ENCODE peak calls at places on chromosomes 11 and 22, in ten cellular contexts. One of them, this sample, is unnamed.

GRCh38 chr22:24357547-24357946 is 69.9 kb upstream of the ADORA2A start:
- DNase-seq in NCI-H1694 treated with DMSO at 0.1 percent for 48 hours: no peak
- DNase-seq in brain microvascular endothelial cell: no peak
- DNase-seq in stimulated activated CD8-positive, alpha-beta memory T cell treated with anti-CD3 and anti-CD28 coated beads, Interleukin-2, amount 100 ng/mL, for 1 hour: no peak
- DNase-seq in stimulated activated CD4-positive, alpha-beta T cell treated with anti-CD3 and anti-CD28 coated beads, Interleukin-1b, Interleukin-23, amount 100 ng/mL, for 1 hour: no peak
- DNase-seq in EL: peak; percentile 13
- DNase-seq in tibial artery: no peak
- DNase-seq in choroid plexus epithelial cell: no peak
- DNase-seq in non-pigmented ciliary epithelial cell: no peak
- DNase-seq in neuronal stem cell: no peak
- DNase-seq in this sample: no peak

GRCh38 chr11:119519796-119520195 is 96.8 kb upstream of the THY1 start:
- DNase-seq in tibial artery: no peak
- DNase-seq in choroid plexus epithelial cell: no peak
- DNase-seq in non-pigmented ciliary epithelial cell: no peak
- DNase-seq in neuronal stem cell: no peak
- DNase-seq in EL: no peak
- DNase-seq in NCI-H1694 treated with DMSO at 0.1 percent for 48 hours: no peak
- DNase-seq in brain microvascular endothelial cell: no peak
- DNase-seq in stimulated activated CD4-positive, alpha-beta T cell treated with anti-CD3 and anti-CD28 coated beads, Interleukin-1b, Interleukin-23, amount 100 ng/mL, for 1 hour: no peak
- DNase-seq in stimulated activated CD8-positive, alpha-beta memory T cell treated with anti-CD3 and anti-CD28 coated beads, Interleukin-2, amount 100 ng/mL, for 1 hour: no peak
- DNase-seq in this sample: no peak

GRCh38 chr11:59728913-59729312 is 15.3 kb upstream of the OR10V1 start:
- DNase-seq in neuronal stem cell: no peak
- DNase-seq in non-pigmented ciliary epithelial cell: no peak
- DNase-seq in stimulated activated CD4-positive, alpha-beta T cell treated with anti-CD3 and anti-CD28 coated beads, Interleukin-1b, Interleukin-23, amount 100 ng/mL, for 1 hour: no peak
- DNase-seq in tibial artery: no peak
- DNase-seq in EL: peak; percentile 18
- DNase-seq in brain microvascular endothelial cell: no peak
- DNase-seq in stimulated activated CD8-positive, alpha-beta memory T cell treated with anti-CD3 and anti-CD28 coated beads, Interleukin-2, amount 100 ng/mL, for 1 hour: no peak
- DNase-seq in NCI-H1694 treated with DMSO at 0.1 percent for 48 hours: no peak
- DNase-seq in choroid plexus epithelial cell: no peak
- DNase-seq in this sample: no peak

GRCh38 chr11:19849107-19849789 is 136.6 kb downstream of the NAV2 start:
- DNase-seq in stimulated activated CD4-positive, alpha-beta T cell treated with anti-CD3 and anti-CD28 coated beads, Interleukin-1b, Interleukin-23, amount 100 ng/mL, for 1 hour: no peak
- DNase-seq in non-pigmented ciliary epithelial cell: no peak
- DNase-seq in NCI-H1694 treated with DMSO at 0.1 percent for 48 hours: no peak
- DNase-seq in EL: no peak
- DNase-seq in tibial artery: no peak
- DNase-seq in stimulated activated CD8-positive, alpha-beta memory T cell treated with anti-CD3 and anti-CD28 coated beads, Interleukin-2, amount 100 ng/mL, for 1 hour: no peak
- DNase-seq in brain microvascular endothelial cell: no peak
- DNase-seq in neuronal stem cell: no peak
- DNase-seq in choroid plexus epithelial cell: peak; percentile 30
- DNase-seq in this sample: no peak

GRCh38 chr22:31055322-31056159 is 25.6 kb upstream of the SMTN start:
- DNase-seq in stimulated activated CD4-positive, alpha-beta T cell treated with anti-CD3 and anti-CD28 coated beads, Interleukin-1b, Interleukin-23, amount 100 ng/mL, for 1 hour: no peak
- DNase-seq in neuronal stem cell: peak; percentile 26
- DNase-seq in stimulated activated CD8-positive, alpha-beta memory T cell treated with anti-CD3 and anti-CD28 coated beads, Interleukin-2, amount 100 ng/mL, for 1 hour: no peak
- DNase-seq in choroid plexus epithelial cell: peak; percentile 99
- DNase-seq in brain microvascular endothelial cell: peak; percentile 97
- DNase-seq in non-pigmented ciliary epithelial cell: peak; percentile 93
- DNase-seq in tibial artery: peak; percentile 97
- DNase-seq in EL: peak; percentile 99
- DNase-seq in NCI-H1694 treated with DMSO at 0.1 percent for 48 hours: peak; percentile 14
- DNase-seq in this sample: no peak

GRCh38 chr11:103051158-103051801 is 40.7 kb downstream of the DCUN1D5 start:
- DNase-seq in brain microvascular endothelial cell: no peak
- DNase-seq in tibial artery: no peak
- DNase-seq in non-pigmented ciliary epithelial cell: no peak
- DNase-seq in neuronal stem cell: no peak
- DNase-seq in stimulated activated CD4-positive, alpha-beta T cell treated with anti-CD3 and anti-CD28 coated beads, Interleukin-1b, Interleukin-23, amount 100 ng/mL, for 1 hour: no peak
- DNase-seq in EL: peak; percentile 6
- DNase-seq in choroid plexus epithelial cell: no peak
- DNase-seq in NCI-H1694 treated with DMSO at 0.1 percent for 48 hours: no peak
- DNase-seq in stimulated activated CD8-positive, alpha-beta memory T cell treated with anti-CD3 and anti-CD28 coated beads, Interleukin-2, amount 100 ng/mL, for 1 hour: no peak
- DNase-seq in this sample: no peak

GRCh38 chr11:20213790-20214189 is 53.5 kb upstream of the DBX1 start:
- DNase-seq in non-pigmented ciliary epithelial cell: no peak
- DNase-seq in tibial artery: no peak
- DNase-seq in NCI-H1694 treated with DMSO at 0.1 percent for 48 hours: no peak
- DNase-seq in neuronal stem cell: no peak
- DNase-seq in stimulated activated CD4-positive, alpha-beta T cell treated with anti-CD3 and anti-CD28 coated beads, Interleukin-1b, Interleukin-23, amount 100 ng/mL, for 1 hour: no peak
- DNase-seq in choroid plexus epithelial cell: no peak
- DNase-seq in brain microvascular endothelial cell: no peak
- DNase-seq in stimulated activated CD8-positive, alpha-beta memory T cell treated with anti-CD3 and anti-CD28 coated beads, Interleukin-2, amount 100 ng/mL, for 1 hour: no peak
- DNase-seq in EL: no peak
- DNase-seq in this sample: no peak

GRCh38 chr11:34770111-34770510 is 146.1 kb downstream of the APIP start:
- DNase-seq in tibial artery: no peak
- DNase-seq in neuronal stem cell: no peak
- DNase-seq in stimulated activated CD4-positive, alpha-beta T cell treated with anti-CD3 and anti-CD28 coated beads, Interleukin-1b, Interleukin-23, amount 100 ng/mL, for 1 hour: no peak
- DNase-seq in choroid plexus epithelial cell: no peak
- DNase-seq in stimulated activated CD8-positive, alpha-beta memory T cell treated with anti-CD3 and anti-CD28 coated beads, Interleukin-2, amount 100 ng/mL, for 1 hour: no peak
- DNase-seq in NCI-H1694 treated with DMSO at 0.1 percent for 48 hours: no peak
- DNase-seq in brain microvascular endothelial cell: no peak
- DNase-seq in EL: no peak
- DNase-seq in non-pigmented ciliary epithelial cell: no peak
- DNase-seq in this sample: no peak

GRCh38 chr22:35552186-35552842 is 11.7 kb downstream of the RASD2 start:
- DNase-seq in brain microvascular endothelial cell: no peak
- DNase-seq in NCI-H1694 treated with DMSO at 0.1 percent for 48 hours: no peak
- DNase-seq in non-pigmented ciliary epithelial cell: no peak
- DNase-seq in stimulated activated CD4-positive, alpha-beta T cell treated with anti-CD3 and anti-CD28 coated beads, Interleukin-1b, Interleukin-23, amount 100 ng/mL, for 1 hour: peak; percentile 60
- DNase-seq in choroid plexus epithelial cell: peak; percentile 79
- DNase-seq in stimulated activated CD8-positive, alpha-beta memory T cell treated with anti-CD3 and anti-CD28 coated beads, Interleukin-2, amount 100 ng/mL, for 1 hour: peak; percentile 64
- DNase-seq in neuronal stem cell: peak; percentile 60
- DNase-seq in tibial artery: no peak
- DNase-seq in EL: peak; percentile 20
- DNase-seq in this sample: peak; percentile 62

GRCh38 chr11:116309446-116309845 is 463.3 kb downstream of the BUD13 start:
- DNase-seq in EL: no peak
- DNase-seq in stimulated activated CD4-positive, alpha-beta T cell treated with anti-CD3 and anti-CD28 coated beads, Interleukin-1b, Interleukin-23, amount 100 ng/mL, for 1 hour: no peak
- DNase-seq in choroid plexus epithelial cell: no peak
- DNase-seq in stimulated activated CD8-positive, alpha-beta memory T cell treated with anti-CD3 and anti-CD28 coated beads, Interleukin-2, amount 100 ng/mL, for 1 hour: no peak
- DNase-seq in neuronal stem cell: no peak
- DNase-seq in brain microvascular endothelial cell: no peak
- DNase-seq in tibial artery: no peak
- DNase-seq in NCI-H1694 treated with DMSO at 0.1 percent for 48 hours: no peak
- DNase-seq in non-pigmented ciliary epithelial cell: no peak
- DNase-seq in this sample: no peak

GRCh38 chr22:42323971-42324370 is 53.5 kb upstream of the TCF20 start:
- DNase-seq in NCI-H1694 treated with DMSO at 0.1 percent for 48 hours: no peak
- DNase-seq in choroid plexus epithelial cell: no peak
- DNase-seq in brain microvascular endothelial cell: no peak
- DNase-seq in non-pigmented ciliary epithelial cell: no peak
- DNase-seq in EL: no peak
- DNase-seq in stimulated activated CD8-positive, alpha-beta memory T cell treated with anti-CD3 and anti-CD28 coated beads, Interleukin-2, amount 100 ng/mL, for 1 hour: no peak
- DNase-seq in stimulated activated CD4-positive, alpha-beta T cell treated with anti-CD3 and anti-CD28 coated beads, Interleukin-1b, Interleukin-23, amount 100 ng/mL, for 1 hour: no peak
- DNase-seq in tibial artery: no peak
- DNase-seq in neuronal stem cell: no peak
- DNase-seq in this sample: no peak

GRCh38 chr11:44839458-44840084 is 111.1 kb downstream of the TP53I11 start:
- DNase-seq in choroid plexus epithelial cell: no peak
- DNase-seq in brain microvascular endothelial cell: no peak
- DNase-seq in tibial artery: no peak
- DNase-seq in stimulated activated CD8-positive, alpha-beta memory T cell treated with anti-CD3 and anti-CD28 coated beads, Interleukin-2, amount 100 ng/mL, for 1 hour: no peak
- DNase-seq in EL: no peak
- DNase-seq in neuronal stem cell: no peak
- DNase-seq in NCI-H1694 treated with DMSO at 0.1 percent for 48 hours: no peak
- DNase-seq in stimulated activated CD4-positive, alpha-beta T cell treated with anti-CD3 and anti-CD28 coated beads, Interleukin-1b, Interleukin-23, amount 100 ng/mL, for 1 hour: no peak
- DNase-seq in non-pigmented ciliary epithelial cell: no peak
- DNase-seq in this sample: no peak

GRCh38 chr11:69497221-69497787 is 15.8 kb downstream of the LINC01488 start:
- DNase-seq in non-pigmented ciliary epithelial cell: peak; percentile 84
- DNase-seq in stimulated activated CD8-positive, alpha-beta memory T cell treated with anti-CD3 and anti-CD28 coated beads, Interleukin-2, amount 100 ng/mL, for 1 hour: no peak
- DNase-seq in NCI-H1694 treated with DMSO at 0.1 percent for 48 hours: no peak
- DNase-seq in choroid plexus epithelial cell: peak; percentile 93
- DNase-seq in tibial artery: peak; percentile 85
- DNase-seq in neuronal stem cell: peak; percentile 81
- DNase-seq in EL: peak; percentile 99
- DNase-seq in brain microvascular endothelial cell: peak; percentile 96
- DNase-seq in stimulated activated CD4-positive, alpha-beta T cell treated with anti-CD3 and anti-CD28 coated beads, Interleukin-1b, Interleukin-23, amount 100 ng/mL, for 1 hour: no peak
- DNase-seq in this sample: no peak

GRCh38 chr11:86370171-86370570 is 4.5 kb upstream of the CCDC81 start:
- DNase-seq in NCI-H1694 treated with DMSO at 0.1 percent for 48 hours: no peak
- DNase-seq in tibial artery: no peak
- DNase-seq in neuronal stem cell: no peak
- DNase-seq in non-pigmented ciliary epithelial cell: no peak
- DNase-seq in brain microvascular endothelial cell: no peak
- DNase-seq in EL: no peak
- DNase-seq in stimulated activated CD4-positive, alpha-beta T cell treated with anti-CD3 and anti-CD28 coated beads, Interleukin-1b, Interleukin-23, amount 100 ng/mL, for 1 hour: no peak
- DNase-seq in stimulated activated CD8-positive, alpha-beta memory T cell treated with anti-CD3 and anti-CD28 coated beads, Interleukin-2, amount 100 ng/mL, for 1 hour: no peak
- DNase-seq in choroid plexus epithelial cell: no peak
- DNase-seq in this sample: no peak

GRCh38 chr11:26332572-26332915 is 614 bp downstream of the ANO3 start:
- DNase-seq in choroid plexus epithelial cell: peak; percentile 35
- DNase-seq in neuronal stem cell: no peak
- DNase-seq in brain microvascular endothelial cell: no peak
- DNase-seq in tibial artery: no peak
- DNase-seq in stimulated activated CD4-positive, alpha-beta T cell treated with anti-CD3 and anti-CD28 coated beads, Interleukin-1b, Interleukin-23, amount 100 ng/mL, for 1 hour: no peak
- DNase-seq in EL: no peak
- DNase-seq in non-pigmented ciliary epithelial cell: no peak
- DNase-seq in stimulated activated CD8-positive, alpha-beta memory T cell treated with anti-CD3 and anti-CD28 coated beads, Interleukin-2, amount 100 ng/mL, for 1 hour: no peak
- DNase-seq in NCI-H1694 treated with DMSO at 0.1 percent for 48 hours: no peak
- DNase-seq in this sample: no peak

GRCh38 chr11:119345685-119346084 is 820 bp downstream of the MFRP start:
- DNase-seq in stimulated activated CD8-positive, alpha-beta memory T cell treated with anti-CD3 and anti-CD28 coated beads, Interleukin-2, amount 100 ng/mL, for 1 hour: no peak
- DNase-seq in choroid plexus epithelial cell: no peak
- DNase-seq in EL: no peak
- DNase-seq in NCI-H1694 treated with DMSO at 0.1 percent for 48 hours: no peak
- DNase-seq in stimulated activated CD4-positive, alpha-beta T cell treated with anti-CD3 and anti-CD28 coated beads, Interleukin-1b, Interleukin-23, amount 100 ng/mL, for 1 hour: no peak
- DNase-seq in neuronal stem cell: no peak
- DNase-seq in brain microvascular endothelial cell: no peak
- DNase-seq in tibial artery: no peak
- DNase-seq in non-pigmented ciliary epithelial cell: no peak
- DNase-seq in this sample: no peak

GRCh38 chr11:119316729-119317591 is at the start of gene MCAM:
- DNase-seq in brain microvascular endothelial cell: no peak
- DNase-seq in stimulated activated CD4-positive, alpha-beta T cell treated with anti-CD3 and anti-CD28 coated beads, Interleukin-1b, Interleukin-23, amount 100 ng/mL, for 1 hour: no peak
- DNase-seq in EL: peak; percentile 42
- DNase-seq in non-pigmented ciliary epithelial cell: no peak
- DNase-seq in tibial artery: peak; percentile 97
- DNase-seq in neuronal stem cell: no peak
- DNase-seq in stimulated activated CD8-positive, alpha-beta memory T cell treated with anti-CD3 and anti-CD28 coated beads, Interleukin-2, amount 100 ng/mL, for 1 hour: no peak
- DNase-seq in NCI-H1694 treated with DMSO at 0.1 percent for 48 hours: no peak
- DNase-seq in choroid plexus epithelial cell: peak; percentile 41
- DNase-seq in this sample: no peak

GRCh38 chr22:19892249-19892879 is 37.7 kb upstream of the GNB1L start:
- DNase-seq in tibial artery: no peak
- DNase-seq in non-pigmented ciliary epithelial cell: no peak
- DNase-seq in NCI-H1694 treated with DMSO at 0.1 percent for 48 hours: no peak
- DNase-seq in stimulated activated CD8-positive, alpha-beta memory T cell treated with anti-CD3 and anti-CD28 coated beads, Interleukin-2, amount 100 ng/mL, for 1 hour: no peak
- DNase-seq in choroid plexus epithelial cell: peak; percentile 70
- DNase-seq in brain microvascular endothelial cell: peak; percentile 22
- DNase-seq in EL: no peak
- DNase-seq in stimulated activated CD4-positive, alpha-beta T cell treated with anti-CD3 and anti-CD28 coated beads, Interleukin-1b, Interleukin-23, amount 100 ng/mL, for 1 hour: peak; percentile 26
- DNase-seq in neuronal stem cell: no peak
- DNase-seq in this sample: no peak

GRCh38 chr11:67545280-67545679 is 22.0 kb upstream of the CABP2 start:
- DNase-seq in brain microvascular endothelial cell: no peak
- DNase-seq in tibial artery: no peak
- DNase-seq in choroid plexus epithelial cell: no peak
- DNase-seq in stimulated activated CD4-positive, alpha-beta T cell treated with anti-CD3 and anti-CD28 coated beads, Interleukin-1b, Interleukin-23, amount 100 ng/mL, for 1 hour: no peak
- DNase-seq in stimulated activated CD8-positive, alpha-beta memory T cell treated with anti-CD3 and anti-CD28 coated beads, Interleukin-2, amount 100 ng/mL, for 1 hour: no peak
- DNase-seq in neuronal stem cell: no peak
- DNase-seq in non-pigmented ciliary epithelial cell: no peak
- DNase-seq in EL: no peak
- DNase-seq in NCI-H1694 treated with DMSO at 0.1 percent for 48 hours: no peak
- DNase-seq in this sample: no peak

GRCh38 chr22:35944458-35944857 is 84.2 kb downstream of the RBFOX2 start:
- DNase-seq in stimulated activated CD4-positive, alpha-beta T cell treated with anti-CD3 and anti-CD28 coated beads, Interleukin-1b, Interleukin-23, amount 100 ng/mL, for 1 hour: no peak
- DNase-seq in NCI-H1694 treated with DMSO at 0.1 percent for 48 hours: no peak
- DNase-seq in brain microvascular endothelial cell: no peak
- DNase-seq in non-pigmented ciliary epithelial cell: no peak
- DNase-seq in EL: no peak
- DNase-seq in stimulated activated CD8-positive, alpha-beta memory T cell treated with anti-CD3 and anti-CD28 coated beads, Interleukin-2, amount 100 ng/mL, for 1 hour: no peak
- DNase-seq in tibial artery: no peak
- DNase-seq in neuronal stem cell: no peak
- DNase-seq in choroid plexus epithelial cell: no peak
- DNase-seq in this sample: no peak